ENCODE peak calls at places on chromosomes 12 and 14, in seven cellular contexts. One of them, this sample, is unnamed.

GRCh38 chr14:91360490-91361235 is 57.0 kb downstream of the CCDC88C start:
- DNase-seq in A549: no peak
- DNase-seq in HCT116: no peak
- DNase-seq in H1: no peak
- DNase-seq in PC-9: no peak
- DNase-seq in neural progenitor cell: no peak
- DNase-seq in IMR-90: no peak
- DNase-seq in this sample: no peak

GRCh38 chr14:60242420-60242819 is 6.6 kb upstream of the PPM1A start:
- DNase-seq in H1: no peak
- DNase-seq in IMR-90: no peak
- DNase-seq in HCT116: no peak
- DNase-seq in neural progenitor cell: no peak
- DNase-seq in PC-9: no peak
- DNase-seq in A549: no peak
- DNase-seq in this sample: no peak

GRCh38 chr14:47606601-47607000 is 68.8 kb downstream of the MDGA2 start:
- DNase-seq in A549: no peak
- DNase-seq in PC-9: no peak
- DNase-seq in H1: no peak
- DNase-seq in HCT116: no peak
- DNase-seq in IMR-90: no peak
- DNase-seq in neural progenitor cell: no peak
- DNase-seq in this sample: no peak

GRCh38 chr12:48985475-48985897 is 7.4 kb downstream of the WNT1 start:
- DNase-seq in PC-9: no peak
- DNase-seq in H1: no peak
- DNase-seq in IMR-90: no peak
- DNase-seq in A549: no peak
- DNase-seq in HCT116: no peak
- DNase-seq in neural progenitor cell: no peak
- DNase-seq in this sample: no peak

GRCh38 chr14:55103005-55103640 is 25.9 kb upstream of the LGALS3 start:
- DNase-seq in A549: peak
- DNase-seq in HCT116: peak
- DNase-seq in PC-9: peak
- DNase-seq in IMR-90: peak
- DNase-seq in H1: peak
- DNase-seq in neural progenitor cell: peak
- DNase-seq in this sample: peak

GRCh38 chr14:88422919-88423318 is 37.5 kb downstream of the SPATA7 start:
- DNase-seq in neural progenitor cell: no peak
- DNase-seq in PC-9: no peak
- DNase-seq in A549: no peak
- DNase-seq in IMR-90: peak
- DNase-seq in HCT116: no peak
- DNase-seq in H1: no peak
- DNase-seq in this sample: peak

GRCh38 chr14:70698288-70698687 is 56.6 kb downstream of the TTC9 start:
- DNase-seq in PC-9: peak
- DNase-seq in neural progenitor cell: no peak
- DNase-seq in H1: no peak
- DNase-seq in HCT116: no peak
- DNase-seq in A549: peak
- DNase-seq in IMR-90: peak
- DNase-seq in this sample: peak

GRCh38 chr12:94336201-94336915 is 123.3 kb downstream of the CEP83 start:
- DNase-seq in IMR-90: peak
- DNase-seq in neural progenitor cell: no peak
- DNase-seq in HCT116: no peak
- DNase-seq in A549: no peak
- DNase-seq in H1: no peak
- DNase-seq in PC-9: no peak
- DNase-seq in this sample: no peak

GRCh38 chr14:55272922-55273321 is 1.7 kb downstream of the FBXO34 start:
- DNase-seq in neural progenitor cell: no peak
- DNase-seq in A549: no peak
- DNase-seq in IMR-90: no peak
- DNase-seq in HCT116: no peak
- DNase-seq in PC-9: no peak
- DNase-seq in H1: no peak
- DNase-seq in this sample: no peak

GRCh38 chr12:27344760-27345159 is 12.1 kb downstream of the BMAL2 start:
- DNase-seq in IMR-90: peak
- DNase-seq in A549: no peak
- DNase-seq in PC-9: no peak
- DNase-seq in HCT116: no peak
- DNase-seq in H1: no peak
- DNase-seq in neural progenitor cell: no peak
- DNase-seq in this sample: no peak

GRCh38 chr12:124545508-124546418 is 21.6 kb downstream of the NCOR2 start:
- DNase-seq in neural progenitor cell: no peak
- DNase-seq in A549: no peak
- DNase-seq in H1: no peak
- DNase-seq in PC-9: no peak
- DNase-seq in IMR-90: peak
- DNase-seq in HCT116: no peak
- DNase-seq in this sample: no peak

GRCh38 chr14:103858063-103858820 is 10.9 kb upstream of the PPP1R13B start:
- DNase-seq in H1: no peak
- DNase-seq in neural progenitor cell: no peak
- DNase-seq in IMR-90: no peak
- DNase-seq in A549: no peak
- DNase-seq in PC-9: no peak
- DNase-seq in HCT116: no peak
- DNase-seq in this sample: no peak

GRCh38 chr12:22974865-22975264 is 349.9 kb downstream of the ETNK1 start:
- DNase-seq in HCT116: peak
- DNase-seq in neural progenitor cell: no peak
- DNase-seq in PC-9: no peak
- DNase-seq in IMR-90: peak
- DNase-seq in H1: no peak
- DNase-seq in A549: peak
- DNase-seq in this sample: peak

GRCh38 chr14:41380017-41380416 is 226.7 kb upstream of the LRFN5 start:
- DNase-seq in A549: no peak
- DNase-seq in HCT116: no peak
- DNase-seq in PC-9: no peak
- DNase-seq in H1: no peak
- DNase-seq in IMR-90: no peak
- DNase-seq in neural progenitor cell: no peak
- DNase-seq in this sample: no peak

DNA sequence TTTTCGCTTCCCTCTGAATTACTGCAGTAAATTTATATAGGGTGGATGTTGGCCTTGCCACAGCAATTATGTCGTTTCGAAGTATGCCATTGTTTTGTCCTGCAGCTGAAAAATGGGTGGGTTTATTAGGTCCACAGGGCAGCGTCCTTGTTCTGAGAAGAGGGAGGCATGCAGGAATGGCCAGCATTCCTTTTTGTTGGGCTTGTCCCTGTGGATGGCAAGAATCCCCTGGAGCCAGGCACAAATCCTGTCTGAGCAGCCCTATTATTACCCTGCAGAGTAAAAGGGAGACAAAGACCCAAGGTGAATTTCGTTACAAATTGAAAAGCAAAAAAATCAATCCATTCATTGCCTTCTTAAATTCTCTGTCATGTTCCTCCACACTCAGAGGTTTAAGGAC is 88.1 kb downstream of the CHST11 start:
- DNase-seq in neural progenitor cell: peak
- DNase-seq in PC-9: no peak
- DNase-seq in A549: no peak
- DNase-seq in H1: no peak
- DNase-seq in IMR-90: no peak
- DNase-seq in HCT116: no peak
- DNase-seq in this sample: no peak
- TF ChIP-seq CTCF in neural progenitor cell: no peak
- TF ChIP-seq CTCF in PC-9: no peak
- TF ChIP-seq CTCF in A549: no peak
- TF ChIP-seq CTCF in H1: no peak
- TF ChIP-seq CTCF in IMR-90: no peak
- TF ChIP-seq CTCF in HCT116: no peak
- TF ChIP-seq CTCF in this sample: no peak

DNA sequence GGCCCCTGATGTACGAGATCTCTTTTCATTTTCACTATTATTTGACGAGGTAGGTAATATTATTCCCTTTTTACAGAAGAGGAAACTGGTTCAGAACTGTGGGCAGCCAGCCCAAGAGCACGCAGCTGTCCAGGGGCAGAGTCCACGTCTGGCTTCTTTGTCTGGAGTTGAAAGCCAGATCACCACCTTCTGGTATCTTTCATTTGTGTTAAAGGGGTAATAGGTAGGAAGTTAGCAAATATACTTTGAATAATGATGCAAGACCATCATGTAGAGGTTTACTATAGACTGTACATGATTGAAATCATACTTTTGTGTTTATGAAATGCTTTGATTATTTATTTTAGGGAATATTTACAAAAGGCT is 144.1 kb upstream of the AMIGO2 start:
- DNase-seq in HCT116: no peak
- DNase-seq in H1: no peak
- DNase-seq in PC-9: no peak
- DNase-seq in IMR-90: peak
- DNase-seq in neural progenitor cell: no peak
- DNase-seq in A549: peak
- DNase-seq in this sample: no peak
- H3K27ac ChIP-seq in HCT116: no peak
- H3K27ac ChIP-seq in H1: peak
- H3K27ac ChIP-seq in PC-9: no peak
- H3K27ac ChIP-seq in IMR-90: no peak
- H3K27ac ChIP-seq in neural progenitor cell: peak
- H3K27ac ChIP-seq in A549: peak
- H3K27ac ChIP-seq in this sample: peak

GRCh38 chr14:30445394-30445793 is 113.6 kb upstream of the G2E3 start:
- DNase-seq in neural progenitor cell: peak
- DNase-seq in HCT116: no peak
- DNase-seq in IMR-90: no peak
- DNase-seq in PC-9: no peak
- DNase-seq in H1: no peak
- DNase-seq in A549: no peak
- DNase-seq in this sample: no peak

GRCh38 chr14:30443368-30444007 is 115.5 kb upstream of the G2E3 start:
- DNase-seq in neural progenitor cell: peak
- DNase-seq in H1: no peak
- DNase-seq in PC-9: no peak
- DNase-seq in HCT116: peak
- DNase-seq in A549: peak
- DNase-seq in IMR-90: peak
- DNase-seq in this sample: peak

GRCh38 chr14:30444451-30444850 is 114.5 kb upstream of the G2E3 start:
- DNase-seq in IMR-90: no peak
- DNase-seq in A549: no peak
- DNase-seq in HCT116: no peak
- DNase-seq in PC-9: no peak
- DNase-seq in neural progenitor cell: no peak
- DNase-seq in H1: no peak
- DNase-seq in this sample: no peak

GRCh38 chr14:30445852-30446251 is 113.1 kb upstream of the G2E3 start:
- DNase-seq in PC-9: no peak
- DNase-seq in H1: no peak
- DNase-seq in HCT116: no peak
- DNase-seq in neural progenitor cell: no peak
- DNase-seq in A549: no peak
- DNase-seq in IMR-90: no peak
- DNase-seq in this sample: no peak

DNA sequence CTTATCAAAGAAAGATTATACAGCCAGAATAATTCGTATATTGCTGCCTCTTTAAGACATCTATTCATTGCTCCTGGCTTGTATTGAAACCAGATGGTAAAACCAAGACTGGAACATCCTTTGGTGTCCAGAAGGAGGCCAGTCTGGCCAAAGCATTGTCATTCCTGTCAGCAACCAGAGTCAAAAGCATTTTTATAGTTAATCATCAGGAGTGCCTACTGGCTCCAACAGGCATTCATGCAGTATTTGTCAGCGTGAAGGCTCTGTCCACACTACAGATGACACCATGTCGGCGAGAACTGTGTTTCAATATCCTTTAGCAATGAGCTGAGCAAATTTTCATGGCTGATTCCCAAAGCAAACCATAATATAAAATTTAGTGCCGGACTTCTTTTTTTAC is 118.0 kb upstream of the G2E3 start:
- DNase-seq in IMR-90: no peak
- DNase-seq in HCT116: no peak
- DNase-seq in A549: no peak
- DNase-seq in H1: no peak
- DNase-seq in neural progenitor cell: no peak
- DNase-seq in PC-9: no peak
- DNase-seq in this sample: no peak
- TF ChIP-seq CTCF in IMR-90: no peak
- TF ChIP-seq CTCF in HCT116: no peak
- TF ChIP-seq CTCF in A549: no peak
- TF ChIP-seq CTCF in H1: no peak
- TF ChIP-seq CTCF in neural progenitor cell: no peak
- TF ChIP-seq CTCF in PC-9: no peak
- TF ChIP-seq CTCF in this sample: no peak

GRCh38 chr12:42125372-42125767 is 19.3 kb downstream of the GXYLT1 start:
- DNase-seq in PC-9: no peak
- DNase-seq in HCT116: no peak
- DNase-seq in neural progenitor cell: no peak
- DNase-seq in IMR-90: no peak
- DNase-seq in H1: no peak
- DNase-seq in A549: no peak
- DNase-seq in this sample: no peak
- H3K27ac ChIP-seq in PC-9: no peak
- H3K27ac ChIP-seq in HCT116: no peak
- H3K27ac ChIP-seq in neural progenitor cell: peak
- H3K27ac ChIP-seq in IMR-90: no peak
- H3K27ac ChIP-seq in H1: no peak
- H3K27ac ChIP-seq in A549: no peak
- H3K27ac ChIP-seq in this sample: no peak